ENCODE peak calls at places on chromosomes 12 and 14, in four cellular contexts. One of them, this sample, is unnamed.

GRCh38 chr14:104596451-104596918 is 8.1 kb downstream of the TMEM179 start:
- DNase-seq in H4: no peak
- DNase-seq in stimulated activated CD4-positive, alpha-beta T cell treated with anti-CD3 and anti-CD28 coated beads, TNF-alpha, amount 100 ng/mL, for 48 hours: no peak
- DNase-seq in T-helper 1 cell: no peak
- DNase-seq in this sample: no peak

GRCh38 chr14:37251778-37252177 is 54.0 kb downstream of the MIPOL1 start:
- DNase-seq in H4: no peak
- DNase-seq in stimulated activated CD4-positive, alpha-beta T cell treated with anti-CD3 and anti-CD28 coated beads, TNF-alpha, amount 100 ng/mL, for 48 hours: no peak
- DNase-seq in T-helper 1 cell: no peak
- DNase-seq in this sample: no peak

GRCh38 chr14:105529506-105530445 is 3.4 kb downstream of the TMEM121 start:
- DNase-seq in H4: no peak
- DNase-seq in stimulated activated CD4-positive, alpha-beta T cell treated with anti-CD3 and anti-CD28 coated beads, TNF-alpha, amount 100 ng/mL, for 48 hours: no peak
- DNase-seq in T-helper 1 cell: peak
- DNase-seq in this sample: no peak

GRCh38 chr12:123131879-123132402 is 18.9 kb downstream of the PITPNM2 start:
- DNase-seq in H4: no peak
- DNase-seq in stimulated activated CD4-positive, alpha-beta T cell treated with anti-CD3 and anti-CD28 coated beads, TNF-alpha, amount 100 ng/mL, for 48 hours: no peak
- DNase-seq in T-helper 1 cell: peak
- DNase-seq in this sample: peak

GRCh38 chr12:96094201-96094600 is 58.8 kb upstream of the LTA4H start:
- DNase-seq in H4: peak
- DNase-seq in stimulated activated CD4-positive, alpha-beta T cell treated with anti-CD3 and anti-CD28 coated beads, TNF-alpha, amount 100 ng/mL, for 48 hours: no peak
- DNase-seq in T-helper 1 cell: no peak
- DNase-seq in this sample: no peak

GRCh38 chr12:7090222-7090998 is 1.8 kb downstream of the C1R start:
- DNase-seq in H4: no peak
- DNase-seq in stimulated activated CD4-positive, alpha-beta T cell treated with anti-CD3 and anti-CD28 coated beads, TNF-alpha, amount 100 ng/mL, for 48 hours: no peak
- DNase-seq in T-helper 1 cell: no peak
- DNase-seq in this sample: no peak

GRCh38 chr14:34770901-34771300 is 56.5 kb upstream of the CFL2 start:
- DNase-seq in H4: no peak
- DNase-seq in stimulated activated CD4-positive, alpha-beta T cell treated with anti-CD3 and anti-CD28 coated beads, TNF-alpha, amount 100 ng/mL, for 48 hours: no peak
- DNase-seq in T-helper 1 cell: no peak
- DNase-seq in this sample: no peak

GRCh38 chr12:45427042-45427441 is 211.1 kb downstream of the ANO6 start:
- DNase-seq in H4: no peak
- DNase-seq in stimulated activated CD4-positive, alpha-beta T cell treated with anti-CD3 and anti-CD28 coated beads, TNF-alpha, amount 100 ng/mL, for 48 hours: no peak
- DNase-seq in T-helper 1 cell: no peak
- DNase-seq in this sample: no peak

GRCh38 chr14:41022932-41023331 is 583.7 kb upstream of the LRFN5 start:
- DNase-seq in H4: no peak
- DNase-seq in stimulated activated CD4-positive, alpha-beta T cell treated with anti-CD3 and anti-CD28 coated beads, TNF-alpha, amount 100 ng/mL, for 48 hours: no peak
- DNase-seq in T-helper 1 cell: no peak
- DNase-seq in this sample: no peak

GRCh38 chr14:104383088-104383805 is 196.3 kb upstream of the C14orf180 start:
- DNase-seq in H4: no peak
- DNase-seq in stimulated activated CD4-positive, alpha-beta T cell treated with anti-CD3 and anti-CD28 coated beads, TNF-alpha, amount 100 ng/mL, for 48 hours: no peak
- DNase-seq in T-helper 1 cell: no peak
- DNase-seq in this sample: no peak

GRCh38 chr14:101595349-101595748 is 34.1 kb downstream of the DIO3 start:
- DNase-seq in H4: no peak
- DNase-seq in stimulated activated CD4-positive, alpha-beta T cell treated with anti-CD3 and anti-CD28 coated beads, TNF-alpha, amount 100 ng/mL, for 48 hours: no peak
- DNase-seq in T-helper 1 cell: no peak
- DNase-seq in this sample: no peak

GRCh38 chr14:100239200-100239839 is 376 bp downstream of the YY1 start:
- DNase-seq in H4: peak
- DNase-seq in stimulated activated CD4-positive, alpha-beta T cell treated with anti-CD3 and anti-CD28 coated beads, TNF-alpha, amount 100 ng/mL, for 48 hours: no peak
- DNase-seq in T-helper 1 cell: peak
- DNase-seq in this sample: peak

GRCh38 chr14:81219821-81220487 is 805 bp downstream of the GTF2A1 start:
- DNase-seq in H4: no peak
- DNase-seq in stimulated activated CD4-positive, alpha-beta T cell treated with anti-CD3 and anti-CD28 coated beads, TNF-alpha, amount 100 ng/mL, for 48 hours: peak
- DNase-seq in T-helper 1 cell: peak
- DNase-seq in this sample: no peak

GRCh38 chr14:96117101-96117897 is 78.1 kb downstream of the C14orf132 start:
- DNase-seq in H4: no peak
- DNase-seq in stimulated activated CD4-positive, alpha-beta T cell treated with anti-CD3 and anti-CD28 coated beads, TNF-alpha, amount 100 ng/mL, for 48 hours: no peak
- DNase-seq in T-helper 1 cell: no peak
- DNase-seq in this sample: peak

GRCh38 chr12:84842406-84843013 is 70.1 kb downstream of the SLC6A15 start:
- DNase-seq in H4: peak
- DNase-seq in stimulated activated CD4-positive, alpha-beta T cell treated with anti-CD3 and anti-CD28 coated beads, TNF-alpha, amount 100 ng/mL, for 48 hours: no peak
- DNase-seq in T-helper 1 cell: no peak
- DNase-seq in this sample: peak

GRCh38 chr12:13436696-13437391 is 240.3 kb downstream of the EMP1 start:
- DNase-seq in H4: peak
- DNase-seq in stimulated activated CD4-positive, alpha-beta T cell treated with anti-CD3 and anti-CD28 coated beads, TNF-alpha, amount 100 ng/mL, for 48 hours: no peak
- DNase-seq in T-helper 1 cell: no peak
- DNase-seq in this sample: no peak

GRCh38 chr12:46388427-46388992 is 15.9 kb upstream of the SLC38A2 start:
- DNase-seq in H4: no peak
- DNase-seq in stimulated activated CD4-positive, alpha-beta T cell treated with anti-CD3 and anti-CD28 coated beads, TNF-alpha, amount 100 ng/mL, for 48 hours: no peak
- DNase-seq in T-helper 1 cell: no peak
- DNase-seq in this sample: peak

GRCh38 chr12:100348657-100349454 is 8.0 kb upstream of the SLC17A8 start:
- DNase-seq in H4: peak
- DNase-seq in stimulated activated CD4-positive, alpha-beta T cell treated with anti-CD3 and anti-CD28 coated beads, TNF-alpha, amount 100 ng/mL, for 48 hours: no peak
- DNase-seq in T-helper 1 cell: no peak
- DNase-seq in this sample: peak

GRCh38 chr12:24705741-24706358 is 243.1 kb downstream of the BCAT1 start:
- DNase-seq in H4: no peak
- DNase-seq in stimulated activated CD4-positive, alpha-beta T cell treated with anti-CD3 and anti-CD28 coated beads, TNF-alpha, amount 100 ng/mL, for 48 hours: no peak
- DNase-seq in T-helper 1 cell: no peak
- DNase-seq in this sample: peak

GRCh38 chr12:33330940-33331339 is 108.7 kb downstream of the SYT10 start:
- DNase-seq in H4: no peak
- DNase-seq in stimulated activated CD4-positive, alpha-beta T cell treated with anti-CD3 and anti-CD28 coated beads, TNF-alpha, amount 100 ng/mL, for 48 hours: no peak
- DNase-seq in T-helper 1 cell: no peak
- DNase-seq in this sample: no peak

GRCh38 chr14:37466003-37466622 is 128.9 kb downstream of the FOXA1 start:
- DNase-seq in H4: no peak
- DNase-seq in stimulated activated CD4-positive, alpha-beta T cell treated with anti-CD3 and anti-CD28 coated beads, TNF-alpha, amount 100 ng/mL, for 48 hours: no peak
- DNase-seq in T-helper 1 cell: no peak
- DNase-seq in this sample: no peak

GRCh38 chr14:38197001-38197760 is 10.5 kb upstream of the SSTR1 start:
- DNase-seq in H4: no peak
- DNase-seq in stimulated activated CD4-positive, alpha-beta T cell treated with anti-CD3 and anti-CD28 coated beads, TNF-alpha, amount 100 ng/mL, for 48 hours: no peak
- DNase-seq in T-helper 1 cell: no peak
- DNase-seq in this sample: peak

GRCh38 chr12:27619308-27619707 is 76.9 kb upstream of the REP15 start:
- DNase-seq in H4: no peak
- DNase-seq in stimulated activated CD4-positive, alpha-beta T cell treated with anti-CD3 and anti-CD28 coated beads, TNF-alpha, amount 100 ng/mL, for 48 hours: peak
- DNase-seq in T-helper 1 cell: no peak
- DNase-seq in this sample: no peak

GRCh38 chr14:75717729-75718128 is 56.7 kb downstream of the TTLL5 start:
- DNase-seq in H4: no peak
- DNase-seq in stimulated activated CD4-positive, alpha-beta T cell treated with anti-CD3 and anti-CD28 coated beads, TNF-alpha, amount 100 ng/mL, for 48 hours: no peak
- DNase-seq in T-helper 1 cell: no peak
- DNase-seq in this sample: no peak

GRCh38 chr14:88007608-88008007 is 2.7 kb downstream of the GPR65 start:
- DNase-seq in H4: no peak
- DNase-seq in stimulated activated CD4-positive, alpha-beta T cell treated with anti-CD3 and anti-CD28 coated beads, TNF-alpha, amount 100 ng/mL, for 48 hours: no peak
- DNase-seq in T-helper 1 cell: no peak
- DNase-seq in this sample: no peak

GRCh38 chr12:86173044-86173443 is 83.1 kb downstream of the MGAT4C start:
- DNase-seq in H4: no peak
- DNase-seq in stimulated activated CD4-positive, alpha-beta T cell treated with anti-CD3 and anti-CD28 coated beads, TNF-alpha, amount 100 ng/mL, for 48 hours: no peak
- DNase-seq in T-helper 1 cell: no peak
- DNase-seq in this sample: no peak

GRCh38 chr12:39764944-39765560 is 145.4 kb upstream of the ABCD2 start:
- DNase-seq in H4: peak
- DNase-seq in stimulated activated CD4-positive, alpha-beta T cell treated with anti-CD3 and anti-CD28 coated beads, TNF-alpha, amount 100 ng/mL, for 48 hours: no peak
- DNase-seq in T-helper 1 cell: no peak
- DNase-seq in this sample: peak

GRCh38 chr14:66724996-66725395 is 217.0 kb downstream of the GPHN start:
- DNase-seq in H4: no peak
- DNase-seq in stimulated activated CD4-positive, alpha-beta T cell treated with anti-CD3 and anti-CD28 coated beads, TNF-alpha, amount 100 ng/mL, for 48 hours: no peak
- DNase-seq in T-helper 1 cell: no peak
- DNase-seq in this sample: no peak

GRCh38 chr12:30269491-30269890 is 426.2 kb downstream of the IPO8 start:
- DNase-seq in H4: no peak
- DNase-seq in stimulated activated CD4-positive, alpha-beta T cell treated with anti-CD3 and anti-CD28 coated beads, TNF-alpha, amount 100 ng/mL, for 48 hours: no peak
- DNase-seq in T-helper 1 cell: no peak
- DNase-seq in this sample: no peak

GRCh38 chr12:108338915-108339657 is at the start of gene CMKLR1:
- DNase-seq in H4: no peak
- DNase-seq in stimulated activated CD4-positive, alpha-beta T cell treated with anti-CD3 and anti-CD28 coated beads, TNF-alpha, amount 100 ng/mL, for 48 hours: no peak
- DNase-seq in T-helper 1 cell: no peak
- DNase-seq in this sample: no peak

GRCh38 chr14:35140718-35141581 is 18.6 kb downstream of the PRORP start:
- DNase-seq in H4: no peak
- DNase-seq in stimulated activated CD4-positive, alpha-beta T cell treated with anti-CD3 and anti-CD28 coated beads, TNF-alpha, amount 100 ng/mL, for 48 hours: no peak
- DNase-seq in T-helper 1 cell: no peak
- DNase-seq in this sample: peak

GRCh38 chr12:4269279-4269991 is 4.1 kb upstream of the CCND2 start:
- DNase-seq in H4: peak
- DNase-seq in stimulated activated CD4-positive, alpha-beta T cell treated with anti-CD3 and anti-CD28 coated beads, TNF-alpha, amount 100 ng/mL, for 48 hours: peak
- DNase-seq in T-helper 1 cell: peak
- DNase-seq in this sample: peak

GRCh38 chr14:105088812-105089745 is 23.8 kb upstream of the GPR132 start:
- DNase-seq in H4: no peak
- DNase-seq in stimulated activated CD4-positive, alpha-beta T cell treated with anti-CD3 and anti-CD28 coated beads, TNF-alpha, amount 100 ng/mL, for 48 hours: no peak
- DNase-seq in T-helper 1 cell: no peak
- DNase-seq in this sample: no peak

GRCh38 chr12:88247241-88247643 is 105.1 kb downstream of the TMTC3 start:
- DNase-seq in H4: peak
- DNase-seq in stimulated activated CD4-positive, alpha-beta T cell treated with anti-CD3 and anti-CD28 coated beads, TNF-alpha, amount 100 ng/mL, for 48 hours: no peak
- DNase-seq in T-helper 1 cell: no peak
- DNase-seq in this sample: no peak

GRCh38 chr14:73494593-73494992 is 3.9 kb downstream of the RIOX1 start:
- DNase-seq in H4: no peak
- DNase-seq in stimulated activated CD4-positive, alpha-beta T cell treated with anti-CD3 and anti-CD28 coated beads, TNF-alpha, amount 100 ng/mL, for 48 hours: no peak
- DNase-seq in T-helper 1 cell: no peak
- DNase-seq in this sample: no peak

GRCh38 chr14:103563089-103563620 is 395 bp downstream of the COA8 start:
- DNase-seq in H4: no peak
- DNase-seq in stimulated activated CD4-positive, alpha-beta T cell treated with anti-CD3 and anti-CD28 coated beads, TNF-alpha, amount 100 ng/mL, for 48 hours: no peak
- DNase-seq in T-helper 1 cell: no peak
- DNase-seq in this sample: no peak

This sample was measured in NAMALWA.